ENCODE peak calls at places on chromosomes 12 and 14, in four cellular contexts. T, Q, C and Z are unnamed samples.
A peak's percentile ranks its signal among the peaks of the same experiment; 100 is the strongest.

GRCh38 chr14:51248041-51248987 is 8.3 kb downstream of the TMX1 start:
- DNase-seq in T (no peak), Q (no peak), C (no peak), Z (no peak)

GRCh38 chr12:124500232-124501079 is 67.0 kb downstream of the NCOR2 start:
- DNase-seq in T (peak; percentile 37), Q (no peak), C (no peak), Z (no peak)

GRCh38 chr12:111445311-111446043 is 39.8 kb downstream of the SH2B3 start:
- DNase-seq in T (peak; percentile 2), Q (no peak), C (no peak), Z (no peak)

GRCh38 chr12:57368349-57369095 is 62.3 kb downstream of the R3HDM2 start:
- DNase-seq in T (no peak), Q (no peak), C (no peak), Z (no peak)

GRCh38 chr14:51517116-51517515 is 134.6 kb upstream of the FRMD6 start:
- DNase-seq in T (no peak), Q (no peak), C (no peak), Z (no peak)

GRCh38 chr12:128961957-128962356 is 108.7 kb downstream of the GLT1D1 start:
- DNase-seq in T (no peak), Q (no peak), C (no peak), Z (no peak)

GRCh38 chr12:71636704-71637115 is 26.9 kb downstream of the ZFC3H1 start:
- DNase-seq in T (peak; percentile 60), Q (no peak), C (peak; percentile 21), Z (no peak)

GRCh38 chr12:87871061-87871460 is 158.1 kb downstream of the C12orf50 start:
- DNase-seq in T (no peak), Q (no peak), C (no peak), Z (no peak)

GRCh38 chr14:20631821-20632389 is 9.6 kb downstream of the OR6S1 start:
- DNase-seq in T (peak; percentile 62), Q (peak; percentile 24), C (no peak), Z (peak; percentile 31)

GRCh38 chr12:48779869-48780268 is 9.0 kb downstream of the ADCY6 start:
- DNase-seq in T (no peak), Q (no peak), C (no peak), Z (no peak)

GRCh38 chr14:81819910-81820309 is 286.3 kb upstream of the SEL1L start:
- DNase-seq in T (no peak), Q (no peak), C (no peak), Z (no peak)